ENCODE peak calls at places on chromosomes 1 and 21, in seven cellular contexts. K is psoas muscle; W is CD8-positive, alpha-beta memory T cell; M is choroid plexus epithelial cell; S is thoracic aorta; U is body of pancreas; D is fibroblast of the aortic adventitia. E is an unnamed sample.

GRCh38 chr1:115337633-115338456 is at the start of gene NGF:
- DNase-seq in W (no peak), S (no peak), M (peak), K (peak), U (peak), D (peak), E (peak)

GRCh38 chr1:160722726-160723125 is 11.1 kb upstream of the CD48 start:
- DNase-seq in W (no peak), K (no peak), U (no peak), D (no peak), S (no peak), M (no peak), E (no peak)

GRCh38 chr1:246705368-246705767 is 18.8 kb upstream of the SCCPDH start:
- DNase-seq in K (no peak), M (peak), W (no peak), S (no peak), D (peak), U (no peak), E (peak)

GRCh38 chr1:93591833-93592635 is 89.6 kb downstream of the BCAR3 start:
- DNase-seq in W (no peak), D (no peak), U (peak), M (no peak), K (peak), S (no peak), E (no peak)

GRCh38 chr1:19047373-19047772 is 90.9 kb upstream of the IFFO2 start:
- DNase-seq in D (no peak), K (no peak), M (no peak), S (no peak), W (no peak), U (no peak), E (no peak)

GRCh38 chr21:16468191-16468590 is 738.4 kb downstream of the USP25 start:
- DNase-seq in U (no peak), S (no peak), D (peak), M (no peak), W (no peak), K (no peak), E (no peak)

GRCh38 chr1:12087797-12088314 is 24.8 kb downstream of the TNFRSF8 start:
- DNase-seq in M (peak), W (peak), S (no peak), D (no peak), U (no peak), K (no peak), E (no peak)

GRCh38 chr1:173267453-173267945 is 60.4 kb upstream of the TNFSF4 start:
- DNase-seq in S (no peak), K (no peak), D (peak), U (no peak), M (peak), W (no peak), E (peak)

GRCh38 chr1:186730951-186731350 is 50.7 kb upstream of the PTGS2 start:
- DNase-seq in M (no peak), K (no peak), W (no peak), D (no peak), S (no peak), U (no peak), E (no peak)

GRCh38 chr1:99173282-99173681 is 91.0 kb upstream of the PLPPR4 start:
- DNase-seq in W (no peak), U (no peak), M (no peak), K (no peak), D (peak), S (no peak), E (no peak)

GRCh38 chr1:158035976-158036583 is 42.6 kb downstream of the KIRREL1 start:
- DNase-seq in U (peak), M (peak), K (no peak), S (no peak), W (no peak), D (peak), E (peak)

GRCh38 chr1:218346391-218347204 is 1.5 kb downstream of the TGFB2 start:
- DNase-seq in D (peak), S (no peak), M (no peak), U (peak), K (peak), W (no peak), E (peak)

GRCh38 chr1:32997381-32997891 is 32.8 kb upstream of the RNF19B start:
- DNase-seq in U (no peak), M (peak), K (no peak), S (no peak), W (no peak), D (peak), E (peak)

GRCh38 chr21:25963186-25963585 is 207.4 kb downstream of the APP start:
- DNase-seq in S (no peak), M (peak), K (no peak), U (peak), W (no peak), D (peak), E (peak)

GRCh38 chr1:3349161-3349967 is 105.1 kb upstream of the ARHGEF16 start:
- DNase-seq in W (no peak), K (no peak), D (peak), S (no peak), U (no peak), M (no peak), E (peak)

GRCh38 chr1:64915381-64916274 is 50.7 kb downstream of the JAK1 start:
- DNase-seq in K (no peak), W (no peak), U (peak), M (peak), D (peak), S (no peak), E (peak)

GRCh38 chr1:37448691-37449417 is 25.5 kb upstream of the ZC3H12A start:
- DNase-seq in S (no peak), D (no peak), K (no peak), M (no peak), U (no peak), W (no peak), E (no peak)

DNA sequence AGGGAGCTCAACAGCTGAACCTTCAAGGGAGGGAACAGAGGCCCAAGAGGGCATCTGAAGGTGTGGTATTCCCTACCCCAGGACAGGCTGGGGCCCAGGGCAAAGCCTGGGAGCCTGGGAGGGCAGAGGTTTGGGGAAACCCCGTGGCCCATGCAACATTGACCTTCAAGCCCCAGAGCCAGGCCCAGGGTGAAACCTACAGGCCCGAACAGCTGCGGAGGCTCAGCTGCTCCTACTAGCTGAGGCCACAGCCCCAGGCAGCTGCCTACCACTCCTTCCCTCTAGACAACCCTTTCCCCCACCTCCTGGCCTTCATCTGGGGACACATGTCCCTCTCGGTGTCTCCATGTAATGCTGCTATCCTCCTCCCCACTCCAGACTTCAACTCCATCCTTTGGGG is 3.2 kb downstream of the LAD1 start:
- DNase-seq in D (no peak), S (no peak), M (no peak), W (no peak), K (no peak), U (peak), E (no peak)
- H3K4me3 ChIP-seq in D (no peak), S (no peak), M (no peak), W (no peak), K (no peak), U (no peak), E (no peak)

DNA sequence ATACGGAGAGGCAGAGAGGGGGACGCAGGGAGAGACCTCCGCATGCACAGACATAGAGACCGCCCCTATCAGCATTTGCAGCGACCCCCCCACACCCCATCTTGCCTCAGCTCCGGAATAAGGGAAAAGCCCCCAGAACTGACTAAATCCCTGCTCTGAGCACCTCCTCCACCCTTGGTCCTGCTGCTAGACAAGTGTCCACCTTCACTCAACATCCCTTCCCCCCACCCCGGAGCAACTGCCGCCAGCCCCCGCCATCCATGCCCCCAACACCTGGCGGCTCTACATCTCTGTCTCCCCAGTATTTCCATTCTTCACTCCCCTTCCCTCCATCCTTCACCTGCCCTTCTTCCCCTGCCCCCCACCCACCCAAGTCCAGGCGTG is 725 bp downstream of the SV2A start:
- DNase-seq in W (no peak), S (no peak), K (no peak), M (no peak), U (peak), D (no peak), E (no peak)
- H3K4me3 ChIP-seq in W (peak), S (peak), K (peak), M (peak), U (no peak), D (peak), E (peak)

GRCh38 chr21:29196021-29196663 is 65.7 kb downstream of the MAP3K7CL start:
- DNase-seq in M (peak), W (peak), U (peak), D (peak), S (peak), K (no peak), E (peak)

GRCh38 chr21:29193907-29194306 is 63.5 kb downstream of the MAP3K7CL start:
- DNase-seq in D (no peak), W (no peak), S (no peak), K (no peak), U (no peak), M (peak), E (no peak)

GRCh38 chr21:29194342-29194741 is 63.9 kb downstream of the MAP3K7CL start:
- DNase-seq in D (no peak), M (peak), S (no peak), U (no peak), K (no peak), W (no peak), E (no peak)

GRCh38 chr21:29194847-29195246 is 64.4 kb downstream of the MAP3K7CL start:
- DNase-seq in K (no peak), W (no peak), D (no peak), U (no peak), S (no peak), M (peak), E (no peak)

DNA sequence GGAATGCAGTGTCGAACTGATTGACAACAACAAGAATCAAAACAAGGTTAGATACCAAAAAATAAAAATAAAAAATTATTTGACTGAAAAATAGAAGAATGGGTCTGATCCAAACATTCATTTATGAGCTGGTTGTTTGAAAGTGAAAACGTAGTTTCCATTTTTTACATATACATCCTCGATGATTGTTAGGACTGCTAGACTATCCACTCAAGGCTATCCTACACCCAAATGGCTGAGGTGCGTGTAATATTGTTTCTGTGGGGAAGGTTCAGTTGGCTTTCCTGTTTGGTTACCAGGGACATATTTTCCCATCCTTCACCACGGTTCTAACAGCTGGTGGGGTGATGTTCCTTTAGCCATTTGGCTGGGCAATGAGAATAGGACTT is 66.2 kb downstream of the MAP3K7CL start:
- DNase-seq in D (no peak), U (no peak), S (no peak), W (no peak), M (peak), K (no peak), E (no peak)
- H3K4me3 ChIP-seq in D (no peak), U (no peak), S (peak), W (peak), M (no peak), K (peak), E (no peak)

DNA sequence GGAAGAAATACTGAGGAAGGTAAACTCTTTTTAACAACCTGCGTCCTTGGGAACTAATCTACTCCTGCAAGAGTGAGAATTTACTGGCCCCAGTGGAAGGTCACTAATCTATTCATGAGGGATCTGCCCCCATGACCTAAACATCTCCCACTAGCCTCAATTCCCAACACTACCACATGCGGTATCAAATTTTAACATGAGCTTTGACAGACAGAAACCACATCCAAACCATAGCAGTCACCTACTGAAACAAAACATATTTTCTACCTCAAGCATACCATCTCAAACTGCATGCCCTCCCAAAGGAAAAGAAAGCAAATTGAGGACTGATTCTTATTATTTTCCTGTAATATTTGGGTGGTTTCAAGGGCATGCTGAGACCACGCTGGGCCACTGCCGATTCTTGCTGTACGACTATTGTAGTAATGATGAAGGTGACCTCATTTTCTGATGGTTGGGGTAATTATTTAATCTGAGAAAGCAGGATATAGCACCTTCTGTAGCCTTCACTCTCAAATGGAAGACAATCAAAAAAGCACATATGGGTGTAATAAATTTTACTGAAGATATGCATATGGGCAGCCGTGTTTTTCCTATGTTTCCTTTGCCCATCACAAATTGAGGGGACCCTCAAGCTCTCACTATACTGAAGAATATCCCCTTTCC is 13.2 kb upstream of the GBP5 start:
- DNase-seq in K (no peak), U (no peak), S (no peak), W (no peak), D (no peak), M (no peak), E (no peak)
- H3K4me3 ChIP-seq in K (no peak), U (no peak), S (no peak), W (peak), D (no peak), M (no peak), E (no peak)

GRCh38 chr1:192747942-192748341 is 60.9 kb upstream of the RGS2 start:
- DNase-seq in M (peak), D (peak), K (no peak), W (no peak), U (no peak), S (no peak), E (no peak)
- H3K4me3 ChIP-seq in M (no peak), D (no peak), K (no peak), W (no peak), U (no peak), S (no peak), E (no peak)

GRCh38 chr21:14545906-14546480 is at the start of gene SAMSN1:
- DNase-seq in S (no peak), K (no peak), M (peak), D (peak), U (peak), W (peak), E (no peak)
- H3K4me3 ChIP-seq in S (peak), K (peak), M (no peak), D (no peak), U (no peak), W (peak), E (no peak)

E was measured in astrocyte of the spinal cord.